ENCODE peak calls at places on chromosome 11, in eight cellular contexts. R, E, M, Y, I, H, U and T are unnamed samples.
A peak's percentile ranks its signal among the peaks of the same experiment; 100 is the strongest.

GRCh38 chr11:11946180-11946579 is 62.2 kb downstream of the DKK3 start:
- DNase-seq in R (peak; percentile 69), E (no peak), M (no peak), Y (no peak), I (no peak), H (no peak), U (no peak), T (no peak)

GRCh38 chr11:11584937-11585336 is 36.9 kb downstream of the GALNT18 start:
- DNase-seq in R (no peak), E (no peak), M (no peak), Y (no peak), I (no peak), H (no peak), U (no peak), T (peak; percentile 40)

GRCh38 chr11:8283510-8284272 is 20.0 kb upstream of the LMO1 start:
- DNase-seq in R (no peak), E (no peak), M (no peak), Y (no peak), I (no peak), H (peak; percentile 40), U (peak; percentile 97), T (no peak)

GRCh38 chr11:75400110-75400865 is 970 bp downstream of the RPS3 start:
- DNase-seq in R (no peak), E (no peak), M (peak; percentile 26), Y (no peak), I (no peak), H (no peak), U (no peak), T (peak; percentile 40)

GRCh38 chr11:131486100-131486499 is 115.7 kb downstream of the NTM start:
- DNase-seq in R (peak; percentile 67), E (no peak), M (no peak), Y (no peak), I (no peak), H (no peak), U (no peak), T (no peak)

GRCh38 chr11:126585388-126586302 is 230.2 kb downstream of the ST3GAL4 start:
- DNase-seq in R (peak; percentile 85), E (peak; percentile 80), M (no peak), Y (peak; percentile 82), I (no peak), H (no peak), U (peak; percentile 55), T (peak; percentile 97)

GRCh38 chr11:83033972-83034672 is 37.6 kb downstream of the RAB30 start:
- DNase-seq in R (peak; percentile 86), E (no peak), M (no peak), Y (peak; percentile 65), I (no peak), H (no peak), U (peak; percentile 81), T (peak; percentile 77)

GRCh38 chr11:3866206-3866605 is 10.7 kb downstream of the STIM1 start:
- DNase-seq in R (no peak), E (no peak), M (no peak), Y (no peak), I (no peak), H (peak; percentile 74), U (no peak), T (no peak)

GRCh38 chr11:122724520-122724919 is 69.0 kb downstream of the UBASH3B start:
- DNase-seq in R (no peak), E (no peak), M (no peak), Y (no peak), I (no peak), H (no peak), U (no peak), T (no peak)

GRCh38 chr11:28860898-28861297 is 752.7 kb downstream of the METTL15 start:
- DNase-seq in R (no peak), E (no peak), M (no peak), Y (no peak), I (no peak), H (no peak), U (no peak), T (peak; percentile 85)

GRCh38 chr11:134397304-134398078 is 14.6 kb downstream of the B3GAT1 start:
- DNase-seq in R (no peak), E (no peak), M (no peak), Y (no peak), I (no peak), H (no peak), U (no peak), T (no peak)

GRCh38 chr11:102323542-102324261 is 6.4 kb downstream of the BIRC3 start:
- DNase-seq in R (no peak), E (no peak), M (no peak), Y (no peak), I (no peak), H (no peak), U (no peak), T (peak; percentile 61)

GRCh38 chr11:1238767-1239595 is 16.1 kb downstream of the MUC5B start:
- DNase-seq in R (no peak), E (no peak), M (peak; percentile 28), Y (no peak), I (no peak), H (peak; percentile 77), U (no peak), T (no peak)

GRCh38 chr11:64355078-64355940 is 3.7 kb upstream of the RPS6KA4 start:
- DNase-seq in R (no peak), E (peak; percentile 89), M (peak; percentile 65), Y (peak; percentile 50), I (no peak), H (peak; percentile 82), U (peak; percentile 87), T (peak; percentile 81)

GRCh38 chr11:75654314-75654713 is 14.5 kb downstream of the MAP6 start:
- DNase-seq in R (peak; percentile 51), E (no peak), M (no peak), Y (no peak), I (no peak), H (no peak), U (no peak), T (peak; percentile 18)

GRCh38 chr11:75615709-75616108 is 53.1 kb downstream of the MAP6 start:
- DNase-seq in R (no peak), E (no peak), M (no peak), Y (no peak), I (no peak), H (no peak), U (no peak), T (no peak)

GRCh38 chr11:46489668-46490560 is 98.3 kb upstream of the CHRM4 start:
- DNase-seq in R (peak; percentile 12), E (peak; percentile 52), M (peak; percentile 60), Y (no peak), I (no peak), H (no peak), U (peak; percentile 59), T (peak; percentile 60)

GRCh38 chr11:34531663-34532062 is 18.1 kb upstream of the ELF5 start:
- DNase-seq in R (no peak), E (no peak), M (no peak), Y (no peak), I (no peak), H (no peak), U (no peak), T (no peak)

GRCh38 chr11:124740277-124740882 is 638 bp downstream of the NRGN start:
- DNase-seq in R (no peak), E (peak; percentile 46), M (peak; percentile 58), Y (no peak), I (peak; percentile 36), H (no peak), U (peak; percentile 61), T (peak; percentile 36)

GRCh38 chr11:69337211-69337721 is 43.3 kb downstream of the MYEOV start:
- DNase-seq in R (no peak), E (peak; percentile 71), M (peak; percentile 58), Y (no peak), I (no peak), H (peak; percentile 17), U (no peak), T (no peak)